ENCODE peak calls at places on chromosomes 13 and 19, in six cellular contexts. E is NCI-H1092 treated with DMSO at 0.1 percent for 48 hours; N is AG10803; K is PC-3; M is NCI-H2029; O is activated T-helper 2 cell treated with anti-CD3 and anti-CD28 coated beads, Interferon-gamma antibody, Interleukin-2, Interleukin-4, amounts not matched to agents 10 μg/mL and 5 μg/mL and 100 μg/mL, durations not matched to agents 14 hours and 24 hours and 36 hours. P is an unnamed sample.

GRCh38 chr13:23969672-23970071 is 72.4 kb upstream of the C1QTNF9B start:
- DNase-seq in M (no peak), K (no peak), O (no peak), N (peak), E (no peak), P (no peak)

GRCh38 chr13:45121421-45121820 is 1.1 kb downstream of the GTF2F2 start:
- DNase-seq in E (no peak), N (peak), M (no peak), K (peak), O (no peak), P (no peak)

GRCh38 chr19:2478324-2478755 is 2.4 kb downstream of the GADD45B start:
- DNase-seq in M (peak), E (no peak), K (peak), N (peak), O (peak), P (no peak)

GRCh38 chr19:42433503-42434260 is 6.5 kb upstream of the LIPE start:
- DNase-seq in M (peak), O (peak), E (peak), K (peak), N (peak), P (peak)

GRCh38 chr13:20610006-20610405 is 43.0 kb downstream of the IFT88 start:
- DNase-seq in K (no peak), M (no peak), N (no peak), O (no peak), E (no peak), P (no peak)

GRCh38 chr13:114072421-114072820 is 60.0 kb downstream of the RASA3 start:
- DNase-seq in O (no peak), M (no peak), K (no peak), E (no peak), N (no peak), P (no peak)

GRCh38 chr13:73465629-73465974 is 406.8 kb downstream of the KLF5 start:
- DNase-seq in M (no peak), E (no peak), O (no peak), N (peak), K (peak), P (no peak)

GRCh38 chr13:23828866-23829265 is 60.3 kb downstream of the MIPEP start:
- DNase-seq in O (no peak), E (no peak), M (no peak), K (no peak), N (peak), P (no peak)

GRCh38 chr13:20945952-20946383 is 43.4 kb upstream of the XPO4 start:
- DNase-seq in E (no peak), O (no peak), K (no peak), N (no peak), M (no peak), P (no peak)

GRCh38 chr19:52786078-52786463 is 520 bp downstream of the ZNF600 start:
- DNase-seq in K (peak), M (no peak), O (no peak), E (no peak), N (no peak), P (no peak)

GRCh38 chr19:5002143-5002542 is 33.2 kb downstream of the KDM4B start:
- DNase-seq in M (peak), E (no peak), N (peak), K (peak), O (no peak), P (no peak)

GRCh38 chr19:7681336-7682174 is 922 bp downstream of the TRAPPC5 start:
- DNase-seq in M (peak), O (peak), K (peak), E (no peak), N (peak), P (peak)

GRCh38 chr19:33201886-33202545 is 7.9 kb downstream of the LRP3 start:
- DNase-seq in O (no peak), K (no peak), M (no peak), E (no peak), N (no peak), P (no peak)

GRCh38 chr19:17555929-17556813 is 722 bp downstream of the COLGALT1 start:
- DNase-seq in M (no peak), N (peak), K (peak), O (peak), E (peak), P (no peak)

GRCh38 chr13:55403887-55404487 is 1736.7 kb upstream of the PRR20A start:
- DNase-seq in O (no peak), M (no peak), N (no peak), K (no peak), E (no peak), P (no peak)

GRCh38 chr19:39971380-39971841 is 446 bp downstream of the PSMC4 start:
- DNase-seq in O (no peak), M (no peak), N (no peak), E (no peak), K (no peak), P (no peak)

GRCh38 chr19:11425719-11426457 is 6.8 kb upstream of the RGL3 start:
- DNase-seq in N (no peak), E (no peak), M (no peak), K (no peak), O (no peak), P (peak)

GRCh38 chr19:38836438-38837303 is 5.1 kb upstream of the ECH1 start:
- DNase-seq in O (no peak), M (no peak), K (no peak), E (no peak), N (no peak), P (no peak)

GRCh38 chr19:11570039-11570462 is 7.4 kb downstream of the ACP5 start:
- DNase-seq in E (no peak), K (no peak), O (no peak), M (no peak), N (no peak), P (no peak)

GRCh38 chr13:108214511-108215383 is 589 bp downstream of the LIG4 start:
- DNase-seq in O (no peak), E (no peak), M (no peak), N (no peak), K (peak), P (peak)

GRCh38 chr19:17205237-17206140 is 9.7 kb upstream of the USE1 start:
- DNase-seq in K (peak), O (peak), M (peak), N (peak), E (peak), P (peak)

GRCh38 chr13:79386125-79386822 is 19.8 kb downstream of the RBM26 start:
- DNase-seq in M (no peak), E (no peak), K (no peak), O (no peak), N (no peak), P (no peak)

GRCh38 chr13:26855071-26855470 is 94.5 kb upstream of the GPR12 start:
- DNase-seq in M (no peak), K (no peak), E (no peak), N (no peak), O (no peak), P (no peak)

GRCh38 chr19:2080336-2080988 is 15.7 kb downstream of the MOB3A start:
- DNase-seq in O (no peak), K (no peak), E (no peak), N (no peak), M (peak), P (no peak)

GRCh38 chr19:35552534-35553384 is 7.3 kb downstream of the TMEM147 start:
- DNase-seq in N (no peak), O (no peak), M (no peak), E (no peak), K (no peak), P (no peak)

GRCh38 chr13:21176982-21177284 is 475 bp downstream of the MRPL57 start:
- DNase-seq in N (no peak), K (no peak), M (no peak), O (no peak), E (no peak), P (no peak)

GRCh38 chr13:91133941-91134772 is 213.3 kb upstream of the MIR17HG start:
- DNase-seq in O (no peak), E (peak), K (peak), N (peak), M (no peak), P (peak)

GRCh38 chr13:71524245-71525002 is 342.6 kb downstream of the DACH1 start:
- DNase-seq in N (no peak), O (no peak), M (no peak), E (peak), K (no peak), P (no peak)

GRCh38 chr19:2215281-2215751 is 20.8 kb downstream of the PLEKHJ1 start:
- DNase-seq in O (no peak), E (no peak), M (no peak), K (no peak), N (no peak), P (no peak)

GRCh38 chr19:6076675-6077463 is 33.4 kb downstream of the RFX2 start:
- DNase-seq in O (no peak), M (no peak), E (no peak), K (peak), N (peak), P (no peak)

GRCh38 chr13:113952151-113952982 is 21.5 kb downstream of the C13orf46 start:
- DNase-seq in M (no peak), N (no peak), O (no peak), E (no peak), K (no peak), P (no peak)

GRCh38 chr19:54319049-54319448 is 6.1 kb upstream of the LILRA5 start:
- DNase-seq in M (no peak), K (no peak), E (no peak), N (no peak), O (no peak), P (no peak)

GRCh38 chr19:4522291-4523002 is 4.2 kb upstream of the PLIN4 start:
- DNase-seq in M (no peak), O (no peak), E (no peak), K (no peak), N (no peak), P (no peak)

GRCh38 chr19:16581971-16582343 is 9.7 kb upstream of the SLC35E1 start:
- DNase-seq in M (no peak), E (no peak), K (no peak), O (no peak), N (no peak), P (no peak)

GRCh38 chr19:46482645-46483044 is 11.3 kb upstream of the PNMA8A start:
- DNase-seq in M (no peak), K (no peak), E (no peak), N (peak), O (no peak), P (no peak)